ENCODE peak calls at places on chromosome 17, in six cellular contexts. W is heart left ventricle; D is CD8-positive, alpha-beta T cell; X is transverse colon; M is A549; C is fibroblast of the aortic adventitia. Y is an unnamed sample.

GRCh38 chr17:80474231-80474932 is 2.0 kb downstream of the NPTX1 start:
- DNase-seq in W (no peak), D (no peak), X (no peak), M (peak; percentile 85), C (peak; percentile 45), Y (no peak)

GRCh38 chr17:9473716-9474115 is 101.9 kb downstream of the STX8 start:
- DNase-seq in W (no peak), D (no peak), X (no peak), M (peak; percentile 27), C (peak; percentile 67), Y (no peak)

GRCh38 chr17:72373910-72374741 is 253.3 kb downstream of the SOX9 start:
- DNase-seq in W (no peak), D (no peak), X (no peak), M (no peak), C (peak; percentile 45), Y (no peak)

GRCh38 chr17:66711403-66711802 is 123.5 kb upstream of the CACNG5 start:
- DNase-seq in W (no peak), D (no peak), X (no peak), M (no peak), C (no peak), Y (no peak)

GRCh38 chr17:2174048-2174447 is 119.1 kb downstream of the HIC1 start:
- DNase-seq in W (no peak), D (no peak), X (no peak), M (no peak), C (peak; percentile 59), Y (no peak)

GRCh38 chr17:50062323-50063243 is 6.7 kb downstream of the ITGA3 start:
- DNase-seq in W (peak; percentile 87), D (no peak), X (peak; percentile 88), M (peak; percentile 99), C (peak; percentile 57), Y (peak; percentile 54)

GRCh38 chr17:8151641-8152111 is 528 bp downstream of the PER1 start:
- DNase-seq in W (peak; percentile 90), D (peak; percentile 55), X (peak; percentile 91), M (no peak), C (peak; percentile 83), Y (peak; percentile 64)

GRCh38 chr17:50745631-50746030 is 21.7 kb downstream of the ANKRD40CL start:
- DNase-seq in W (no peak), D (no peak), X (no peak), M (no peak), C (no peak), Y (no peak)

GRCh38 chr17:72764632-72765041 is 327.9 kb downstream of the SLC39A11 start:
- DNase-seq in W (no peak), D (no peak), X (no peak), M (no peak), C (peak; percentile 30), Y (peak; percentile 1)

GRCh38 chr17:67441052-67441738 is 64.1 kb downstream of the PITPNC1 start:
- DNase-seq in W (no peak), D (peak; percentile 90), X (peak; percentile 40), M (peak; percentile 85), C (peak; percentile 42), Y (peak; percentile 60)

GRCh38 chr17:80005360-80006338 is 30.0 kb downstream of the TBC1D16 start:
- DNase-seq in W (peak; percentile 45), D (peak; percentile 55), X (peak; percentile 44), M (peak; percentile 60), C (peak; percentile 46), Y (no peak)

GRCh38 chr17:32275060-32276042 is 9.7 kb downstream of the RHBDL3 start:
- DNase-seq in W (no peak), D (no peak), X (no peak), M (peak; percentile 84), C (peak; percentile 67), Y (peak; percentile 43)

GRCh38 chr17:2181206-2181983 is 122.2 kb downstream of the SMG6 start:
- DNase-seq in W (peak; percentile 81), D (no peak), X (peak; percentile 52), M (no peak), C (peak; percentile 97), Y (peak; percentile 84)

GRCh38 chr17:68944435-68945035 is 10.7 kb downstream of the ABCA8 start:
- DNase-seq in W (no peak), D (no peak), X (no peak), M (no peak), C (no peak), Y (no peak)

GRCh38 chr17:41413353-41413752 is 11.0 kb downstream of the KRT37 start:
- DNase-seq in W (no peak), D (no peak), X (no peak), M (no peak), C (no peak), Y (no peak)

GRCh38 chr17:31917065-31917529 is 15.6 kb upstream of the UTP6 start:
- DNase-seq in W (no peak), D (no peak), X (no peak), M (no peak), C (no peak), Y (no peak)

GRCh38 chr17:73010414-73010813 is 82.1 kb downstream of the SLC39A11 start:
- DNase-seq in W (no peak), D (no peak), X (no peak), M (no peak), C (no peak), Y (no peak)

GRCh38 chr17:61340431-61340830 is 59.2 kb upstream of the TBX2 start:
- DNase-seq in W (no peak), D (no peak), X (no peak), M (no peak), C (no peak), Y (no peak)

GRCh38 chr17:68325961-68326360 is 34.7 kb downstream of the ARSG start:
- DNase-seq in W (no peak), D (no peak), X (no peak), M (no peak), C (no peak), Y (no peak)

GRCh38 chr17:412211-413015 is 59.8 kb upstream of the RPH3AL start:
- DNase-seq in W (peak; percentile 49), D (peak; percentile 75), X (peak; percentile 59), M (peak; percentile 70), C (peak; percentile 81), Y (peak; percentile 7)

GRCh38 chr17:68196394-68197090 is 51.3 kb upstream of the AMZ2 start:
- DNase-seq in W (no peak), D (no peak), X (no peak), M (no peak), C (no peak), Y (no peak)

GRCh38 chr17:17778308-17779014 is 58.3 kb downstream of the SREBF1 start:
- DNase-seq in W (peak; percentile 88), D (no peak), X (peak; percentile 63), M (no peak), C (peak; percentile 90), Y (peak; percentile 71)

GRCh38 chr17:38507921-38508569 is 79.8 kb downstream of the ARHGAP23 start:
- DNase-seq in W (no peak), D (no peak), X (no peak), M (no peak), C (no peak), Y (no peak)

GRCh38 chr17:22517716-22518115 is 825.4 kb downstream of the KCNJ18 start:
- DNase-seq in W (no peak), D (no peak), X (no peak), M (peak; percentile 19), C (peak; percentile 2), Y (no peak)

GRCh38 chr17:57436565-57436964 is 180.2 kb downstream of the MSI2 start:
- DNase-seq in W (no peak), D (no peak), X (no peak), M (no peak), C (no peak), Y (no peak)

GRCh38 chr17:68733241-68734176 is 132.3 kb upstream of the FAM20A start:
- DNase-seq in W (peak; percentile 33), D (no peak), X (no peak), M (no peak), C (peak; percentile 92), Y (no peak)

GRCh38 chr17:16464641-16465312 is 27.2 kb downstream of the LRRC75A start:
- DNase-seq in W (no peak), D (no peak), X (peak; percentile 65), M (no peak), C (no peak), Y (no peak)

GRCh38 chr17:44086364-44087311 is 16.1 kb downstream of the G6PC3 start:
- DNase-seq in W (no peak), D (peak; percentile 61), X (no peak), M (peak; percentile 87), C (peak; percentile 85), Y (peak; percentile 92)

GRCh38 chr17:59406808-59407381 is 75.4 kb downstream of the YPEL2 start:
- DNase-seq in W (no peak), D (no peak), X (no peak), M (peak; percentile 56), C (peak; percentile 68), Y (peak; percentile 36)
- H3K4me3 ChIP-seq in W (no peak overlapping the region), D (no peak overlapping the region), X (no peak overlapping the region), M (no peak overlapping the region), C (no peak overlapping the region), Y (no peak overlapping the region)

DNA sequence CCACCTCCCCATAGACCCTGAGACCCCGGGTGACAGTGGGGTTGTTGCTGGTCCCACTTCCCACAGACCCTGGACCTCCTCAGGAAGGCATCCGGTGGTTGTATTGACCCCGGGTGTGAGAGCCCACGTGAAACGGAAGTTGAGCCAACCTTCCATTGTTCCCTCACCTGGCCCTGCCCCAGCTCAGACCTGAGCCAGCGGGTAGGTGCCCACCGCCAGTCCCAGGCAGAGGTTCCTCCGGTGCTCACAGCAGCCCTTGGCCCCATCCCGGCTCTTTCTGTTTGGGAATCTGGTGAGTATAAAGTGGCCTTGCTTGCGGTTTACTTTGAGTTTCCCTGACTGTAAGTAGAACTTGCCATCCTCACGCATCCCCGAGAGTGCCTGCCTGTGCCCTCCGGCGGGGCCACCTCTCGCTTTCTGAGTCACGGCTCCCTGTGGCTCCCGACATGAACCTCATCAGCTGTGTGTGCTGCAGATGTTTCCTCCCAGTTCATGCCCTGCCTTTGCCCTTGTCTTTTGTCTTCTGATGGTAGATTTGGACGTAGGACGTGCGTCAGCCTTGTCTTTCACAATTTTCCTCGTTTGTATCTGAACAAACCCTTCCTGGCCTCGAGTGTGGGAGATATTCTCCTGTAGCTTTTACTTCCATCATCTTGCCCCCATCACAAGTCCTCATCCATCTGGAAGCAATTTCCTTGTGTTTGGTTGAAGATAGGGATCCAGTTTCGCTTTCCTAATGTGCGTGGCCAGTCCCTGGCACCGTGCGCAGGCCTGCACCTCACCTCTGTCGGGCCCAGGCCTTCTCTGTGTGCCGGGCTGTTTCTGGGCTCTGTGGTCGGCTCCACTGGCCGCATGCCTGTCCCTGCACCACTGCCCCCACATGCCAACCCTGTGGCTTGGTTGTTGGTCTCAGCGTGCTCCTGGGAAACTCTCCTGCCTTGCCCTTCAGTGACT is 76.0 kb downstream of the METRNL start:
- DNase-seq in W (peak; percentile 31), D (no peak), X (no peak), M (no peak), C (peak; percentile 5), Y (peak; percentile 48)
- H3K4me3 ChIP-seq in W (no peak overlapping the region), D (no peak overlapping the region), X (no peak overlapping the region), M (no peak overlapping the region), C (no peak overlapping the region), Y (no peak overlapping the region)

GRCh38 chr17:75516619-75517276 is 420 bp downstream of the TSEN54 start:
- DNase-seq in W (peak; percentile 38), D (peak; percentile 35), X (peak; percentile 41), M (no peak), C (peak; percentile 25), Y (no peak)
- H3K4me3 ChIP-seq in W (peak overlapping the region; percentile 98), D (peak overlapping the region; percentile 69), X (peak overlapping the region; percentile 96), M (peak overlapping the region; percentile 89), C (peak overlapping the region; percentile 78), Y (peak overlapping the region; percentile 84)

GRCh38 chr17:78884148-78884870 is 18.7 kb downstream of the CEP295NL start:
- DNase-seq in W (no peak), D (no peak), X (no peak), M (no peak), C (no peak), Y (no peak)
- H3K4me3 ChIP-seq in W (peak overlapping the region; percentile 28), D (no peak overlapping the region), X (peak overlapping the region; percentile 23), M (peak overlapping the region; percentile 14), C (peak overlapping the region; percentile 59), Y (peak overlapping the region; percentile 31)

Y was measured in skeletal muscle cell.